ENCODE peak calls at places on chromosomes 5 and 9, in five cellular contexts. Z, M, A, S and R are unnamed samples.

GRCh38 chr5:143525176-143525575 is 121.7 kb upstream of the NR3C1 start:
- DNase-seq in Z (no peak), M (no peak), A (no peak), S (no peak), R (no peak)

GRCh38 chr9:136829412-136829811 is 12.9 kb upstream of the AJM1 start:
- DNase-seq in Z (no peak), M (peak; percentile 61), A (peak; percentile 18), S (no peak), R (no peak)

GRCh38 chr5:144436007-144436406 is 265.3 kb downstream of the KCTD16 start:
- DNase-seq in Z (no peak), M (no peak), A (no peak), S (no peak), R (no peak)

GRCh38 chr5:138953370-138954256 is 78.5 kb upstream of the LRRTM2 start:
- DNase-seq in Z (peak; percentile 87), M (peak; percentile 82), A (peak; percentile 89), S (no peak), R (peak; percentile 60)

GRCh38 chr9:35771943-35772342 is 17.9 kb upstream of the MSMP start:
- DNase-seq in Z (no peak), M (no peak), A (no peak), S (peak; percentile 14), R (no peak)

GRCh38 chr5:41629897-41630296 is 119.5 kb upstream of the PLCXD3 start:
- DNase-seq in Z (no peak), M (no peak), A (no peak), S (no peak), R (no peak)

GRCh38 chr5:135163391-135163790 is 129.4 kb upstream of the PITX1 start:
- DNase-seq in Z (no peak), M (no peak), A (no peak), S (no peak), R (no peak)

GRCh38 chr5:138947780-138948179 is 72.6 kb upstream of the LRRTM2 start:
- DNase-seq in Z (peak; percentile 7), M (no peak), A (no peak), S (no peak), R (no peak)

GRCh38 chr5:142275496-142275895 is 49.3 kb downstream of the SPRY4 start:
- DNase-seq in Z (no peak), M (no peak), A (no peak), S (no peak), R (no peak)

GRCh38 chr5:57780306-57780958 is 297.8 kb upstream of the ACTBL2 start:
- DNase-seq in Z (no peak), M (no peak), A (no peak), S (peak; percentile 33), R (no peak)

GRCh38 chr9:5453673-5454072 is 3.3 kb downstream of the CD274 start:
- DNase-seq in Z (no peak), M (no peak), A (no peak), S (no peak), R (no peak)

GRCh38 chr5:135149956-135150723 is 116.1 kb upstream of the PITX1 start:
- DNase-seq in Z (no peak), M (no peak), A (no peak), S (no peak), R (no peak)

GRCh38 chr5:115461506-115462290 is 82.9 kb downstream of the FEM1C start:
- DNase-seq in Z (no peak), M (no peak), A (no peak), S (peak; percentile 71), R (no peak)

GRCh38 chr5:13944564-13945195 is at the start of gene DNAH5:
- DNase-seq in Z (no peak), M (no peak), A (no peak), S (no peak), R (no peak)

GRCh38 chr5:86126202-86126601 is 491.5 kb upstream of the COX7C start:
- DNase-seq in Z (no peak), M (no peak), A (no peak), S (no peak), R (no peak)

GRCh38 chr5:124057161-124057814 is 545.3 kb downstream of the CSNK1G3 start:
- DNase-seq in Z (peak; percentile 62), M (no peak), A (no peak), S (no peak), R (no peak)

GRCh38 chr5:158976035-158976434 is 123.7 kb downstream of the EBF1 start:
- DNase-seq in Z (no peak), M (no peak), A (no peak), S (peak; percentile 33), R (no peak)

GRCh38 chr5:57720656-57721055 is 238.0 kb upstream of the ACTBL2 start:
- DNase-seq in Z (no peak), M (no peak), A (no peak), S (no peak), R (no peak)

GRCh38 chr5:135492319-135492626 is 40.1 kb upstream of the TIFAB start:
- DNase-seq in Z (no peak), M (no peak), A (no peak), S (no peak), R (no peak)

GRCh38 chr5:43396762-43397304 is 15.4 kb downstream of the CCL28 start:
- DNase-seq in Z (peak; percentile 66), M (peak; percentile 92), A (peak; percentile 16), S (peak; percentile 17), R (peak; percentile 12)

GRCh38 chr9:131951905-131952304 is 127.8 kb downstream of the MED27 start:
- DNase-seq in Z (no peak), M (no peak), A (no peak), S (no peak), R (peak; percentile 47)

GRCh38 chr5:15008911-15009310 is 137.3 kb upstream of the ANKH start:
- DNase-seq in Z (no peak), M (no peak), A (no peak), S (peak; percentile 29), R (no peak)

GRCh38 chr5:15007549-15008142 is 136.1 kb upstream of the ANKH start:
- DNase-seq in Z (no peak), M (no peak), A (no peak), S (no peak), R (no peak)

GRCh38 chr5:15009420-15009819 is 137.8 kb upstream of the ANKH start:
- DNase-seq in Z (no peak), M (no peak), A (no peak), S (peak; percentile 87), R (no peak)

GRCh38 chr5:15010936-15011335 is 139.4 kb upstream of the ANKH start:
- DNase-seq in Z (no peak), M (no peak), A (no peak), S (no peak), R (no peak)

DNA sequence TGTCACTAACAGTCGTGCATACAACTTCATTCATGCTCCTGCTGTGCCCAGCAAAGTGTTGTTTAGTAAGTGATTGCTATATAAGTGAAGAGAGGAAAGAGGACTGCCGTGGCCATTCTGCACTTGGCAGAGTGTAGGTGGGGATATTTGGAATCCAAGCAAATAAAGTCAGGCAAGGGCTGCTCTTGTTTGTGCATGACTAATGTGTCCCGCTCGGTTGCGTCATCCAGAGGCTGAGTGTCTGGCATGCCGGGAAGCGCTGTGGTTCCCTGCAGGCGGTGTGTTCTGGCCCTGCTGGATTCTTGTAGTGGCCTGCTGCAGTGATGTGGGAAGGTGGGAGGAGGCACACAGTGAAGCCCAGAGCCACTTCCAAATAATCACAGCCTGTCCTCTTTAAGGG is 136.9 kb upstream of the ANKH start:
- DNase-seq in Z (peak; percentile 90), M (peak; percentile 81), A (peak; percentile 80), S (peak; percentile 94), R (peak; percentile 88)
- TF ChIP-seq EP300 in Z (peak; percentile 64), M (no peak), A (no peak), S (peak; percentile 53), R (peak; percentile 90)

DNA sequence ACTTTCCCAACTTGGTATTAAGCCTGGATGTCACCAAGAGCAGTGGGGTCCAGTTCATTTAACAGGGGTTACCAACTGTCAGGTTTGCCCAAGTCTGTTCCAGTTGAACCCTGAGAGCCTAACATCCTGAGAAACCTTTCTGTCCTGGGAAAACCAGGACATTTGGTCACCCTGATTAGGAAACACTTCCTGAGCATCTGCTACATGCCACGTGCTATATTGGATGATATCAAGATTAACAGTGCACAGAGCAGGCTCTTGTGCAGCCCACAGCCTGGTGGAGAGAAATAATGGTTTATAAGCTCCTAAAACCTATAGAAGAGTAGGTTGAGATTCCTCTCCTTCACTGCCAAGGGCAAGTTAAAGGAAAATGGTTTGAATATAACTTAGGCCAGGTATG is 102.9 kb upstream of the RAD23B start:
- DNase-seq in Z (no peak), M (no peak), A (no peak), S (no peak), R (no peak)
- TF ChIP-seq POLR2A in Z (no peak), M (no peak), A (no peak), S (no peak), R (no peak)

GRCh38 chr9:111013250-111013649 is 25.0 kb downstream of the LPAR1 start:
- DNase-seq in Z (no peak), M (no peak), A (no peak), S (no peak), R (no peak)
- TF ChIP-seq EP300 in Z (no peak), M (no peak), A (no peak), S (no peak), R (no peak)

DNA sequence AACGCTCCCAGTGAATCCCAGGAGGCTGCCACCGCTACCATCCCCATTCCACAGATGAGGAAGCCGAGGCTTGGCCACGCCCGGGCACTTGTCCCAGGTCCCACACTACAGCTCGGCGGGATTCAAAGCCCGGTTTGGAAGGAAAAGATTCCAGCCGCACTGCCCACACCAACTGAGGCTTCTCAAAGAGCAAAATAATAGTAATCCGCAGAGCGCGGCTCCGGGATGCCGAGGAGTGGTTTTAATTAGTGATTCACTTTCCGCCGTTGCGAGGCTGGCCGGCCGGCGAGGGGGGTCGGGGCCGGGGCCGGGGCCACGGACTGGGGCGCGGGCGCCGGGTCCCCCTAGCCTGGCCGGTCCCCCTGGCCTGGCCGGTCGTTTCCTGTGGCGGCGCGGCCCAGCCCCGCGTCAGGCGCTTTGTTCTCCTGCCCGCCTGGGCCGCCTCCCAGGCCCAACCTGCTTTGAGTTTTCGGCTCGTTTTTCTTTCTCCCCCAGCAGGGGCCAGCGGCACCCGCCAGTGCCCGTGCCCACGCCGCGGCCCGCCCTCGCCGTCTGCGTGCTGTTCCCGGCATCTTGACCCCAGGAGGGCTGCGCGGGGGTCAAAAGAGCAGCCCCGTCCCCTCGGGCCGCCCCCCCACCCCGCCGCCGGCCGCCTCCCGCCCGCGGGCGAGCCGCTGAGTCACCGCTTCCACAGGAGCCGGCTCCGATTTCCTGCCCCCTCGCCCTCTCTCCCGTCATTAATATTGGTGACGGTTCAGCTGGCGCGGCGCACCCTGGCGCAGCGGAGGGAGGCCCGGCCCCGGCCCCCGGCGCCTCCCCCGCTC is 31.2 kb downstream of the FGF18 start:
- DNase-seq in Z (peak; percentile 48), M (peak; percentile 91), A (peak; percentile 78), S (no peak), R (peak; percentile 29)
- TF ChIP-seq POLR2A in Z (no peak), M (no peak), A (no peak), S (no peak), R (no peak)

DNA sequence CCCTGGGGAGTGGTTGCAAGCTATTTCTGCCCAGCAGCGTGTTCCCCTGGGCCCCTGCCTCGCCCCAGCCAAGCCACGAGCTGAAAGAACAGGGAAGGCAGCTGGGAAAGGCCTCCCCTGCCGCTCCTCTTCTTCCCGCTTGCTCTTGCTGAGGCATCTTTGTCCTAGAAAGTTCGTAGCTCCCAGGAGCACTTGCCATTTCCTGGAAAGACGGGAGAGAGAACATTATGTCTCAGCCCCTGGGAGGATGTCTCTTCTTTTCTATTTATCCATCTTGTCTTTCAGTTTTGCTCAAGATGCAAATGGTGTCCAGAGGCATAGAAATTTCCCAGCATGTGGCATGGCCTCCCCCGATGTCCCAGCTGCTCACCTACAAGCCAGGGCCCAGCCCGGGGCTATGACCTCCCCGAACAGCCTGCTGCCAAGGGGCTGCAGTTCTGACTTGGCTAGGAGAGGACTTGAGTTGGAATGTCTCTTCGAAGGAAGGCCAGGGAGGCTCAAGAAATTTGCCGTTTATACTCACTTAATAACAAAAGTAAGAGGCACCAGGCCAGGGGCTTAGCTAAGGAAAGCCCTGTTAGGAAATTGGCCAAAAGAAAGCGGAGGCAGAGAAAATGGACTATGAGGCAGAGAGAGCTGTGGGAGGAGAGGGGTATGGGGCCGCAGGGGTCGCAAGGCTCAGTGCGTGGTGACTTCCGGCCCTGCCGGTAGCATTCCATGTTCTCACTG is 87.3 kb downstream of the LIFR start:
- DNase-seq in Z (no peak), M (peak; percentile 53), A (peak; percentile 55), S (no peak), R (peak; percentile 69)
- TF ChIP-seq EP300 in Z (peak; percentile 93), M (no peak), A (peak; percentile 98), S (no peak), R (peak; percentile 94)